ENCODE peak calls at places on chromosomes 16 and 17, in seven cellular contexts. One of them, this sample, is unnamed.

GRCh38 chr17:51000835-51001638 is 119.6 kb downstream of the SPAG9 start:
- DNase-seq in thoracic aorta: no peak
- DNase-seq in GM23338: peak; percentile 84
- DNase-seq in neural crest cell: no peak
- DNase-seq in A549: peak; percentile 62
- DNase-seq in ovary: no peak
- DNase-seq in fibroblast of mammary gland: peak; percentile 78
- DNase-seq in this sample: no peak

GRCh38 chr17:77281024-77281903 is 140.5 kb downstream of the SEC14L1 start:
- DNase-seq in thoracic aorta: no peak
- DNase-seq in fibroblast of mammary gland: no peak
- DNase-seq in neural crest cell: peak; percentile 26
- DNase-seq in A549: peak; percentile 93
- DNase-seq in GM23338: peak; percentile 80
- DNase-seq in ovary: peak; percentile 68
- DNase-seq in this sample: peak; percentile 46

GRCh38 chr16:11257131-11257938 is 1.3 kb upstream of the SOCS1 start:
- DNase-seq in fibroblast of mammary gland: peak; percentile 82
- DNase-seq in neural crest cell: peak; percentile 61
- DNase-seq in GM23338: peak; percentile 93
- DNase-seq in thoracic aorta: no peak
- DNase-seq in ovary: peak; percentile 78
- DNase-seq in A549: peak; percentile 91
- DNase-seq in this sample: peak; percentile 76

GRCh38 chr17:46995841-46996571 is 17.0 kb upstream of the RPRML start:
- DNase-seq in ovary: no peak
- DNase-seq in thoracic aorta: no peak
- DNase-seq in A549: no peak
- DNase-seq in GM23338: no peak
- DNase-seq in fibroblast of mammary gland: peak; percentile 58
- DNase-seq in neural crest cell: no peak
- DNase-seq in this sample: no peak

GRCh38 chr17:32281011-32281451 is 15.4 kb downstream of the RHBDL3 start:
- DNase-seq in ovary: no peak
- DNase-seq in A549: no peak
- DNase-seq in fibroblast of mammary gland: no peak
- DNase-seq in thoracic aorta: no peak
- DNase-seq in GM23338: peak; percentile 74
- DNase-seq in neural crest cell: no peak
- DNase-seq in this sample: peak; percentile 53

GRCh38 chr17:33266116-33266515 is 27.0 kb downstream of the ASIC2 start:
- DNase-seq in ovary: no peak
- DNase-seq in A549: no peak
- DNase-seq in neural crest cell: no peak
- DNase-seq in fibroblast of mammary gland: peak; percentile 44
- DNase-seq in thoracic aorta: no peak
- DNase-seq in GM23338: no peak
- DNase-seq in this sample: no peak

GRCh38 chr17:81210868-81211267 is 11.9 kb downstream of the CEP131 start:
- DNase-seq in neural crest cell: no peak
- DNase-seq in fibroblast of mammary gland: peak; percentile 34
- DNase-seq in GM23338: peak; percentile 53
- DNase-seq in A549: no peak
- DNase-seq in ovary: no peak
- DNase-seq in thoracic aorta: no peak
- DNase-seq in this sample: no peak

GRCh38 chr16:7343271-7343670 is 10.6 kb downstream of the RBFOX1 start:
- DNase-seq in neural crest cell: no peak
- DNase-seq in thoracic aorta: no peak
- DNase-seq in fibroblast of mammary gland: no peak
- DNase-seq in GM23338: no peak
- DNase-seq in A549: no peak
- DNase-seq in ovary: no peak
- DNase-seq in this sample: no peak

GRCh38 chr17:13351046-13351445 is 250.7 kb downstream of the HS3ST3A1 start:
- DNase-seq in neural crest cell: no peak
- DNase-seq in ovary: no peak
- DNase-seq in thoracic aorta: no peak
- DNase-seq in GM23338: no peak
- DNase-seq in fibroblast of mammary gland: peak; percentile 88
- DNase-seq in A549: no peak
- DNase-seq in this sample: no peak

GRCh38 chr17:45138911-45139532 is 3.5 kb downstream of the ACBD4 start:
- DNase-seq in ovary: no peak
- DNase-seq in neural crest cell: no peak
- DNase-seq in A549: no peak
- DNase-seq in thoracic aorta: no peak
- DNase-seq in GM23338: no peak
- DNase-seq in fibroblast of mammary gland: no peak
- DNase-seq in this sample: no peak

GRCh38 chr17:47257651-47258339 is 4.2 kb downstream of the ITGB3 start:
- DNase-seq in neural crest cell: no peak
- DNase-seq in GM23338: no peak
- DNase-seq in fibroblast of mammary gland: peak; percentile 90
- DNase-seq in ovary: no peak
- DNase-seq in A549: no peak
- DNase-seq in thoracic aorta: no peak
- DNase-seq in this sample: no peak

GRCh38 chr17:82848022-82848592 is 8.3 kb upstream of the ZNF750 start:
- DNase-seq in A549: no peak
- DNase-seq in fibroblast of mammary gland: peak; percentile 72
- DNase-seq in thoracic aorta: no peak
- DNase-seq in neural crest cell: no peak
- DNase-seq in ovary: peak; percentile 62
- DNase-seq in GM23338: no peak
- DNase-seq in this sample: no peak

GRCh38 chr16:86355538-86355937 is 154.8 kb upstream of the FOXF1 start:
- DNase-seq in GM23338: no peak
- DNase-seq in ovary: no peak
- DNase-seq in fibroblast of mammary gland: peak; percentile 79
- DNase-seq in A549: no peak
- DNase-seq in thoracic aorta: no peak
- DNase-seq in neural crest cell: no peak
- DNase-seq in this sample: no peak

GRCh38 chr16:19878760-19879159 is 5.9 kb downstream of the GPRC5B start:
- DNase-seq in ovary: no peak
- DNase-seq in neural crest cell: no peak
- DNase-seq in thoracic aorta: no peak
- DNase-seq in A549: no peak
- DNase-seq in GM23338: no peak
- DNase-seq in fibroblast of mammary gland: no peak
- DNase-seq in this sample: no peak

GRCh38 chr16:19881783-19882182 is 2.9 kb downstream of the GPRC5B start:
- DNase-seq in A549: no peak
- DNase-seq in thoracic aorta: no peak
- DNase-seq in fibroblast of mammary gland: no peak
- DNase-seq in GM23338: no peak
- DNase-seq in ovary: no peak
- DNase-seq in neural crest cell: no peak
- DNase-seq in this sample: no peak

GRCh38 chr16:19881028-19881427 is 3.6 kb downstream of the GPRC5B start:
- DNase-seq in GM23338: no peak
- DNase-seq in fibroblast of mammary gland: no peak
- DNase-seq in A549: no peak
- DNase-seq in thoracic aorta: no peak
- DNase-seq in neural crest cell: no peak
- DNase-seq in ovary: no peak
- DNase-seq in this sample: no peak

GRCh38 chr16:19876501-19877059 is 8.1 kb downstream of the GPRC5B start:
- DNase-seq in neural crest cell: no peak
- DNase-seq in GM23338: peak; percentile 36
- DNase-seq in ovary: no peak
- DNase-seq in fibroblast of mammary gland: no peak
- DNase-seq in thoracic aorta: no peak
- DNase-seq in A549: no peak
- DNase-seq in this sample: no peak

DNA sequence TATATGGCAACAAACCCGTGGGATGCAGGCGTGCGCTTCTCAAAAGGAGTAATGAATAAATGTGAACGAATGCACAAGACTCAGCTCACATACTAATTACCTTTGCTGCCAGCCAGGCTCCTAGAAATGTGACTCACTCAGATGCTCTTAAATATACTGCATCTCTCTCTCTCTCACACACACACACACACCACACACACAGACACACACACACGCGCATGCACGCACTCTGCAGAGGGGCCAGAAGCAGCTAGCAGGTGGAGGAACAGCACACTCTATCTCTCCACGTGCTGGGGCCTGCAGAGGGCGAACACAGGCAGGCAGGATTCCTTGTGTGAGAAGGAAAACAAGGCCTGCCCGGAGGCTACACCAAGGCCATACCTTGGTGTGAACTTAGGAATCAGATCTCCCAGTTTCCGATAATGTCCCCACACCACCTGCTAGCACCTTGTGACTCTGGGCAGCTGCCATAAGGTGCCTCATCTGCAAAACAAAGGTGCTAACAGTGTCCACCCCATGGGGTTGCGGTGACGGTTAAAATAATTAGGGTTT is 5.3 kb downstream of the GPRC5B start:
- DNase-seq in ovary: no peak
- DNase-seq in neural crest cell: no peak
- DNase-seq in GM23338: peak; percentile 77
- DNase-seq in fibroblast of mammary gland: no peak
- DNase-seq in A549: no peak
- DNase-seq in thoracic aorta: no peak
- DNase-seq in this sample: peak; percentile 65
- TF ChIP-seq CTCF in ovary: no peak
- TF ChIP-seq CTCF in neural crest cell: no peak
- TF ChIP-seq CTCF in GM23338: no peak
- TF ChIP-seq CTCF in fibroblast of mammary gland: no peak
- TF ChIP-seq CTCF in A549: no peak
- TF ChIP-seq CTCF in thoracic aorta: no peak
- TF ChIP-seq CTCF in this sample: no peak

GRCh38 chr17:28318759-28319660 is at the start of gene TMEM97:
- DNase-seq in fibroblast of mammary gland: peak; percentile 96
- DNase-seq in ovary: peak; percentile 95
- DNase-seq in A549: peak; percentile 98
- DNase-seq in thoracic aorta: peak; percentile 85
- DNase-seq in GM23338: peak; percentile 98
- DNase-seq in neural crest cell: peak; percentile 92
- DNase-seq in this sample: peak; percentile 98
- TF ChIP-seq CTCF in fibroblast of mammary gland: peak; percentile 4
- TF ChIP-seq CTCF in ovary: peak; percentile 27
- TF ChIP-seq CTCF in A549: no peak
- TF ChIP-seq CTCF in thoracic aorta: peak; percentile 8
- TF ChIP-seq CTCF in GM23338: no peak
- TF ChIP-seq CTCF in neural crest cell: no peak
- TF ChIP-seq CTCF in this sample: no peak

GRCh38 chr16:69179255-69180010 is 7.5 kb upstream of the SNTB2 start:
- DNase-seq in ovary: peak; percentile 81
- DNase-seq in thoracic aorta: peak; percentile 59
- DNase-seq in GM23338: no peak
- DNase-seq in A549: no peak
- DNase-seq in neural crest cell: no peak
- DNase-seq in fibroblast of mammary gland: peak; percentile 96
- DNase-seq in this sample: no peak

GRCh38 chr16:69180011-69180338 is 7.0 kb upstream of the SNTB2 start:
- DNase-seq in thoracic aorta: no peak
- DNase-seq in A549: no peak
- DNase-seq in neural crest cell: no peak
- DNase-seq in ovary: no peak
- DNase-seq in fibroblast of mammary gland: no peak
- DNase-seq in GM23338: no peak
- DNase-seq in this sample: no peak

GRCh38 chr16:69171325-69172095 is 15.5 kb upstream of the SNTB2 start:
- DNase-seq in fibroblast of mammary gland: no peak
- DNase-seq in neural crest cell: no peak
- DNase-seq in thoracic aorta: no peak
- DNase-seq in GM23338: peak; percentile 66
- DNase-seq in ovary: no peak
- DNase-seq in A549: no peak
- DNase-seq in this sample: no peak

DNA sequence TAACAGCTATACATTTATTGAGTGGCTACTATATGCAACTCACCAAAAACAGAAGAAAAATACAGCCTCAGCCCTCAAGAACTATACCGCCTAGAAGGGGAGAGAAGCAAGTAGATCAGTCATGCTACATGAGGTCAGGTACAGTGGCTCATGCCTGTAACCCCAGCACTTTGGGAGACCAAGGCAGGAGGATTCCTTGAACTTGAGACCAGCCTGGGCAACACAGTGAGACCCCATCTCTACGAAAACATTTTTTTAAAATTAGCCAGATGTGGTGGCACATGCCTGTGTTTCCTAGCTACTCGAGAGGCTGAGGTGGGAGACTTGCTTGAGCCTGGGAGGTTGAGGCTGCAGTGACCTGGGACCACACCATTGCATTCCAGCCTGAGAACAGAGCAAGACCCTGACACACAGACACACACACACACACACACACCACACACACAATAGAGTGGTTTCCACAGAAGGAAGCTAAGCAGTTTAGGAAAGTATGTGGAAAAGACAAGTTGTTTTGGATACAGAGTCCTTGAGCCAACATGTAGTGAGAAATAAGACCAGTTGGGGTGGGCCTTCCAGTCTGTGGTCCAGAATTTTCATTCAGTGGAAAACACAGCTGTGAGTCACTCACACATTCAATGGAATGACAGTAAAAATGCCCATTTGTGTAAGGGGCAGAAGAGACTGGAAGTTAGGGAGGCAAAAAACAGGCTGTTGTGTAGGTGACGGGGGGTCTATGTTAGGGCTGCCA is 10.8 kb upstream of the SNTB2 start:
- DNase-seq in ovary: peak; percentile 19
- DNase-seq in A549: no peak
- DNase-seq in fibroblast of mammary gland: peak; percentile 74
- DNase-seq in thoracic aorta: no peak
- DNase-seq in GM23338: no peak
- DNase-seq in neural crest cell: no peak
- DNase-seq in this sample: no peak
- TF ChIP-seq CTCF in ovary: no peak
- TF ChIP-seq CTCF in A549: no peak
- TF ChIP-seq CTCF in fibroblast of mammary gland: no peak
- TF ChIP-seq CTCF in thoracic aorta: no peak
- TF ChIP-seq CTCF in GM23338: no peak
- TF ChIP-seq CTCF in neural crest cell: no peak
- TF ChIP-seq CTCF in this sample: no peak

DNA sequence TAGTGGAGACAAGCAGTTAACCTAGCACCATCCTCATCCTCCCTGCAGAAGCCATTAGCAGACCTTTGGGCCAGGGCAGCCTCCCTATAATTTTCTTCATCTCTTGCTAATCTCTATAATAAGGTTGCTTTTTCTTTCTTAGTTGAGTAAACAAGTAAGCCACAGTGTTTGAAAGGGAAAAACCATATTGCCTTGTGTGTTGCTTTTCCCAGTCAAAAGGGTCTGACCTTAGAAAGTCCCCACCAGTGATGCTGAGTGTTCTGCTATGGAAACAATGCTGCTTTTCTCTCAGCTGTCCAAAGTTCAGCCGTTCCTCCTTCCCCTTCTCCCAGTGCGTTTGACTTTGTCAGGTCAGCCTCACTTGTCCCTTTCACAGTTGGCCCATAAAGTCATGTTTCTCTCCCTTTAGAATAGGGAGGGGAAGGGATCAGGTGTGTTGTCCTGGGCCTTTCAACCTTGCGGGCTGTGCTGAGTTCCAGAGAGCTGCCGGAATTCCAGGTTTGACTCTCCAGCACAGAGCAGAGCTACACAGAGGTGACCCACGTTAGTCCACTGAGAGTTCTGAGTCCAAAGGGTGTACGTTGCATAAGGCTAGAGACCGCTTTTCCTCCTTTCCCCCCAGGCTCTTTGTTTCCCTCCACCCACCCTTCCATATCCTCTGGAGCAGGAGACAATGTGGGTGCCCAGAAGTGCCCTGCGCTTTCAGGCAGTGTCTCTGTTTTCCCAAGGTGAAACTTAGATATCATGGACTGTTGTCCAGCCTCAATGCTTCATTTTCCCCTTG is 15.9 kb upstream of the CLEC18C start:
- DNase-seq in GM23338: no peak
- DNase-seq in thoracic aorta: no peak
- DNase-seq in fibroblast of mammary gland: no peak
- DNase-seq in neural crest cell: no peak
- DNase-seq in A549: no peak
- DNase-seq in ovary: no peak
- DNase-seq in this sample: no peak
- TF ChIP-seq CTCF in GM23338: no peak
- TF ChIP-seq CTCF in thoracic aorta: no peak
- TF ChIP-seq CTCF in fibroblast of mammary gland: no peak
- TF ChIP-seq CTCF in neural crest cell: no peak
- TF ChIP-seq CTCF in A549: no peak
- TF ChIP-seq CTCF in ovary: no peak
- TF ChIP-seq CTCF in this sample: no peak